ENCODE peak calls at places on chromosomes 2 and 18, in four cellular contexts. One of them, this sample, is unnamed.

GRCh38 chr2:63872571-63873328 is 31.1 kb downstream of the UGP2 start:
- DNase-seq in sigmoid colon: no peak
- DNase-seq in endodermal cell: no peak
- DNase-seq in right cardiac atrium: peak; percentile 46
- DNase-seq in this sample: no peak

GRCh38 chr2:240917009-240917683 is 11.0 kb downstream of the CROCC2 start:
- DNase-seq in right cardiac atrium: peak; percentile 73
- DNase-seq in endodermal cell: peak; percentile 47
- DNase-seq in sigmoid colon: peak; percentile 63
- DNase-seq in this sample: peak; percentile 75

GRCh38 chr2:3536682-3537632 is 17.6 kb upstream of the ADI1 start:
- DNase-seq in right cardiac atrium: peak; percentile 87
- DNase-seq in sigmoid colon: peak; percentile 84
- DNase-seq in endodermal cell: peak; percentile 86
- DNase-seq in this sample: peak; percentile 85

GRCh38 chr2:59734743-59735142 is 818.7 kb downstream of the BCL11A start:
- DNase-seq in endodermal cell: no peak
- DNase-seq in sigmoid colon: no peak
- DNase-seq in right cardiac atrium: no peak
- DNase-seq in this sample: no peak

GRCh38 chr2:30453498-30453897 is 6.5 kb downstream of the LCLAT1 start:
- DNase-seq in endodermal cell: no peak
- DNase-seq in sigmoid colon: no peak
- DNase-seq in right cardiac atrium: no peak
- DNase-seq in this sample: no peak

GRCh38 chr2:113240915-113241911 is 37.5 kb downstream of the PAX8 start:
- DNase-seq in endodermal cell: no peak
- DNase-seq in right cardiac atrium: peak; percentile 58
- DNase-seq in sigmoid colon: peak; percentile 87
- DNase-seq in this sample: no peak

GRCh38 chr18:55478301-55478660 is 109.7 kb downstream of the TCF4 start:
- DNase-seq in endodermal cell: no peak
- DNase-seq in right cardiac atrium: no peak
- DNase-seq in sigmoid colon: no peak
- DNase-seq in this sample: no peak

GRCh38 chr18:56910967-56911366 is 235.9 kb upstream of the BOD1L2 start:
- DNase-seq in right cardiac atrium: no peak
- DNase-seq in sigmoid colon: no peak
- DNase-seq in endodermal cell: no peak
- DNase-seq in this sample: no peak

GRCh38 chr18:54127759-54128378 is 96.6 kb downstream of the MBD2 start:
- DNase-seq in endodermal cell: peak; percentile 85
- DNase-seq in sigmoid colon: no peak
- DNase-seq in right cardiac atrium: no peak
- DNase-seq in this sample: no peak

GRCh38 chr2:197310940-197311485 is 433 bp upstream of the ANKRD44 start:
- DNase-seq in right cardiac atrium: no peak
- DNase-seq in endodermal cell: no peak
- DNase-seq in sigmoid colon: no peak
- DNase-seq in this sample: no peak

GRCh38 chr2:111121028-111121872 is 536 bp downstream of the BCL2L11 start:
- DNase-seq in sigmoid colon: peak; percentile 73
- DNase-seq in endodermal cell: peak; percentile 83
- DNase-seq in right cardiac atrium: peak; percentile 81
- DNase-seq in this sample: peak; percentile 92

GRCh38 chr2:226890286-226890685 is 54.4 kb downstream of the RHBDD1 start:
- DNase-seq in right cardiac atrium: no peak
- DNase-seq in sigmoid colon: no peak
- DNase-seq in endodermal cell: no peak
- DNase-seq in this sample: no peak

DNA sequence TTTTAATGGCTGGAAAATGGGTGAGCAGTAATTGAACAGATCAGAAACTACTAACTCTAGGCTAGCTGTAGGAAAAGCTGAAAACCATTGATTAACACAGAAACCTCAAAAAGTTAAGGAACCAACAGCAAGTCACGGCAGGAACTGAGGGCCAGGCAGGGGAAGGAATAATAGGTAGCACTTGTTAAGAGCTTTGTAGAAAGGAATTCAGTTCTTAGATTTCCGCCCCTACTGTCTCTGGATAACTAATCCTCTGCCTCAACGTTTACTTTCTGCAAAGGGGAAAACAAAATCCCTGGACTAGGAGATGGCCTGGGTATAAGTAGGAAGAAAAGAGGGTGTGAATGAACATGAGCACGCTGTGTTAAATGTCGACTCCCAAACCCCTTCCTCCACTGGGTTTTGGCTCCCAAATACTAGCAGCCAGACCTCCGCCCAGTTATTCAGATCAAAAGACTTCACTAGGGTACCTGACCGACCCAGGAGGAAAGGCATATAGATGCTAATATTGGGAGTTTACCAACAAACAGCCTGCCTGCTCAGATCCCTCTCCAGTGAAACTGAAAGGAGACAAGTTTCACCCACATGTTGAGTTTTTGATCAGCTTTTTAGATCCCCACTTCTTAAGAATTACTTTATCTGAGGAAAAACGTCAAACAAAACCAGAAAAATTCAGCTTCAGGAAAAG is 12.4 kb downstream of the SMAD2 start:
- DNase-seq in endodermal cell: peak; percentile 71
- DNase-seq in sigmoid colon: no peak
- DNase-seq in right cardiac atrium: no peak
- DNase-seq in this sample: no peak
- H3K4me3 ChIP-seq in endodermal cell: peak overlapping the region; percentile 50
- H3K4me3 ChIP-seq in sigmoid colon: no peak overlapping the region
- H3K4me3 ChIP-seq in right cardiac atrium: no peak overlapping the region
- H3K4me3 ChIP-seq in this sample: no peak overlapping the region

DNA sequence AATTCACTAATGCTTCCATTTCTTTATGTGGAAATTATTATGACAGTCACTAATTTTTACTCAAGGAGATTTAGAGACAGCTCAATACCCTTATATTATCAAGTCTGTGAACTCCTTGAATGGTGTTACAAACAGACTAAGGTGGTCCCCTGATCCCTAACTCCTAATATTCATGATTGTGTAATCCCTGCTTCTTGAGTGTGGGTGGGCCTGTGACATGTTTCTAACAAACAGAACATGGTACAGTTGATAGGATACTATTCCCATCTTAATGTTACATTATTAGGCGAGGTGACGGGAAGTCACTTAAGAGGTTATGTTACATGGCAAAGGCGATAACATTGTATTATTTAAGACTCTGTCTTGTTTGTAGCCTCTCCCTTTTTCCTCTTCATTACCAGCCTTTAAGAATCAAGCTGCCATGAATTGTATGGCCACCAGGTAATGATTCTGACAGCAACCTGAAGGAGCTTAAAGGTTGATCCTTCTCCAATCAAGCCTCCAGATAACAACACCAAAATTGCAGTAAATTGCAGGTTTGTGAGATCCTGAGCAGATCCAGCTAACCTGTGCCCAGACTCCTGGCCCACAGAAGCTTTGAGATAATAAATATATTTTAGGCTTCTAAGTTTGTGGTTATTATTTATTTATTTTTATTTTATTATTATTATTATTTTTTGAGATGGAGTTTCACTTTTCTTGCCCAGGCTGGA is 32.1 kb downstream of the CYTIP start:
- DNase-seq in right cardiac atrium: no peak
- DNase-seq in sigmoid colon: no peak
- DNase-seq in endodermal cell: no peak
- DNase-seq in this sample: no peak
- H3K4me1 ChIP-seq in right cardiac atrium: no peaks in the 10 kb centered on the region
- H3K4me1 ChIP-seq in sigmoid colon: no peaks in the 10 kb centered on the region
- H3K4me1 ChIP-seq in endodermal cell: no peaks in the 10 kb centered on the region
- H3K4me1 ChIP-seq in this sample: peaks cover 76% of the 10 kb centered on the region

GRCh38 chr2:234258562-234259141 is 208.2 kb downstream of the SPP2 start:
- DNase-seq in right cardiac atrium: no peak
- DNase-seq in sigmoid colon: no peak
- DNase-seq in endodermal cell: no peak
- DNase-seq in this sample: no peak
- H3K4me3 ChIP-seq in right cardiac atrium: no peak overlapping the region
- H3K4me3 ChIP-seq in sigmoid colon: no peak overlapping the region
- H3K4me3 ChIP-seq in endodermal cell: no peak overlapping the region
- H3K4me3 ChIP-seq in this sample: no peak overlapping the region

GRCh38 chr2:54560146-54560881 is 104.2 kb downstream of the SPTBN1 start:
- DNase-seq in endodermal cell: peak; percentile 67
- DNase-seq in sigmoid colon: peak; percentile 87
- DNase-seq in right cardiac atrium: peak; percentile 66
- DNase-seq in this sample: peak; percentile 82

GRCh38 chr2:54559593-54560145 is 103.5 kb downstream of the SPTBN1 start:
- DNase-seq in sigmoid colon: peak; percentile 82
- DNase-seq in endodermal cell: peak; percentile 51
- DNase-seq in right cardiac atrium: no peak
- DNase-seq in this sample: no peak

GRCh38 chr2:54564439-54564838 is 108.3 kb downstream of the SPTBN1 start:
- DNase-seq in right cardiac atrium: no peak
- DNase-seq in endodermal cell: no peak
- DNase-seq in sigmoid colon: no peak
- DNase-seq in this sample: no peak

GRCh38 chr2:54561010-54561409 is 104.9 kb downstream of the SPTBN1 start:
- DNase-seq in right cardiac atrium: no peak
- DNase-seq in sigmoid colon: no peak
- DNase-seq in endodermal cell: no peak
- DNase-seq in this sample: no peak

GRCh38 chr2:54561795-54562592 is 105.9 kb downstream of the SPTBN1 start:
- DNase-seq in endodermal cell: no peak
- DNase-seq in sigmoid colon: no peak
- DNase-seq in right cardiac atrium: no peak
- DNase-seq in this sample: no peak
- H3K4me1 ChIP-seq in endodermal cell: peaks cover 2% of the 10 kb centered on the region
- H3K4me1 ChIP-seq in sigmoid colon: no peaks in the 10 kb centered on the region
- H3K4me1 ChIP-seq in right cardiac atrium: peaks cover 16% of the 10 kb centered on the region
- H3K4me1 ChIP-seq in this sample: peaks cover 71% of the 10 kb centered on the region

GRCh38 chr2:209771474-209772292 is at the start of gene UNC80:
- DNase-seq in right cardiac atrium: peak; percentile 88
- DNase-seq in endodermal cell: peak; percentile 95
- DNase-seq in sigmoid colon: peak; percentile 64
- DNase-seq in this sample: peak; percentile 77
- H3K4me3 ChIP-seq in right cardiac atrium: peak within 1 kb of the TSS; percentile 43
- H3K4me3 ChIP-seq in endodermal cell: peak within 1 kb of the TSS; percentile 75
- H3K4me3 ChIP-seq in sigmoid colon: no peak within 1 kb of the TSS
- H3K4me3 ChIP-seq in this sample: no peak within 1 kb of the TSS

GRCh38 chr18:76456018-76456750 is 38.9 kb downstream of the ZNF516 start:
- DNase-seq in endodermal cell: peak; percentile 48
- DNase-seq in sigmoid colon: peak; percentile 38
- DNase-seq in right cardiac atrium: no peak
- DNase-seq in this sample: peak; percentile 38

GRCh38 chr18:76454429-76454828 is 40.6 kb downstream of the ZNF516 start:
- DNase-seq in endodermal cell: no peak
- DNase-seq in sigmoid colon: no peak
- DNase-seq in right cardiac atrium: no peak
- DNase-seq in this sample: no peak

GRCh38 chr18:76456823-76457222 is 38.2 kb downstream of the ZNF516 start:
- DNase-seq in right cardiac atrium: no peak
- DNase-seq in sigmoid colon: peak; percentile 10
- DNase-seq in endodermal cell: no peak
- DNase-seq in this sample: no peak

GRCh38 chr18:76453057-76453561 is 41.9 kb downstream of the ZNF516 start:
- DNase-seq in endodermal cell: peak; percentile 38
- DNase-seq in sigmoid colon: no peak
- DNase-seq in right cardiac atrium: no peak
- DNase-seq in this sample: no peak

DNA sequence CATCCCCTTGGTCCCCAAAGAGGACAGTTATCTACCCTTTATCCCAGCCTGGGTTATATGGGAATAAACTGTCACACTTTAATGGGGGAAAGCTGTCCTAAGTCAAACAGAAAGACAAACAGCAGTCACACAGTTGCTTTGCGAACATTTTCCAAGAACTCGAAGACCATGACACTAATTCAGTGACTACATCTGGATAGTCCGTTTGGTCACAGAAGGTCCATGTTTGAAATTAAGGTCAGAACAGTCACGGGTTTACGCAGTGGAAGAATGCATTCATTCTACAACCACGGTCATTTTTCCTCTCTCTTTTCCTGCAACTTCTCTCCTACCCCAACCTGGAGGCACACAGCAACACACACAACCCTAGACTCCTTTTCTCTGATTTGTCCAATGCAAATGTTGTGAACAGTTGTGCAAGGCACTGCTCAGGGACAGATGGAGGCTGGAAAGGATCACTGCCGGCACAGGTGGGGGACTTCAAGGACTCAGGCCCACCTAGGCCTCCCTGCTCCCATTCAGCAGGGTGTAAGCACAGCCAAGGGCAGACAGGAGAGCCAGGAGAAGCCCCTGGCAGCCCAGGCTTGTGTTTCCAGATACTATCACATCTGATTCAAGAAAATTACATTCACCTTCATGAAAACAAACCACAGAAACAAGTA is 39.9 kb downstream of the ZNF516 start:
- DNase-seq in endodermal cell: peak; percentile 46
- DNase-seq in sigmoid colon: peak; percentile 57
- DNase-seq in right cardiac atrium: no peak
- DNase-seq in this sample: no peak
- H3K4me1 ChIP-seq in endodermal cell: peaks cover 41% of the 10 kb centered on the region
- H3K4me1 ChIP-seq in sigmoid colon: no peaks in the 10 kb centered on the region
- H3K4me1 ChIP-seq in right cardiac atrium: peaks cover 4% of the 10 kb centered on the region
- H3K4me1 ChIP-seq in this sample: peaks cover 47% of the 10 kb centered on the region

GRCh38 chr18:13236411-13236810 is 17.9 kb downstream of the LDLRAD4 start:
- DNase-seq in right cardiac atrium: no peak
- DNase-seq in endodermal cell: peak; percentile 30
- DNase-seq in sigmoid colon: no peak
- DNase-seq in this sample: peak; percentile 42
- H3K4me3 ChIP-seq in right cardiac atrium: no peak overlapping the region
- H3K4me3 ChIP-seq in endodermal cell: no peak overlapping the region
- H3K4me3 ChIP-seq in sigmoid colon: no peak overlapping the region
- H3K4me3 ChIP-seq in this sample: no peak overlapping the region

This sample was measured in spleen.